ENCODE peak calls at places on chromosome 1, in seven cellular contexts. Z is heart left ventricle, G is gastrocnemius medialis, F is IMR-90, H is fibroblast of mammary gland, O is psoas muscle, U is fibroblast of pulmonary artery. C is an unnamed sample.

GRCh38 chr1:77424236-77424635 is 142.4 kb downstream of the AK5 start:
- DNase-seq in Z (no peak), G (no peak), F (peak; percentile 74), H (peak; percentile 64), O (no peak), U (peak; percentile 63), C (no peak)

GRCh38 chr1:98044766-98045165 is 123.9 kb upstream of the DPYD start:
- DNase-seq in Z (no peak), G (no peak), F (no peak), H (no peak), O (no peak), U (no peak), C (no peak)

GRCh38 chr1:77538956-77539509 is 143.4 kb downstream of the ZZZ3 start:
- DNase-seq in Z (peak; percentile 33), G (no peak), F (peak; percentile 93), H (peak; percentile 96), O (no peak), U (peak; percentile 79), C (peak; percentile 47)

GRCh38 chr1:173420330-173420806 is 56.8 kb upstream of the PRDX6 start:
- DNase-seq in Z (peak; percentile 44), G (peak; percentile 40), F (peak; percentile 83), H (peak; percentile 88), O (peak; percentile 56), U (peak; percentile 86), C (peak; percentile 69)

GRCh38 chr1:50332941-50333594 is 90.2 kb downstream of the DMRTA2 start:
- DNase-seq in Z (peak; percentile 66), G (no peak), F (peak; percentile 13), H (peak; percentile 43), O (peak; percentile 74), U (peak; percentile 45), C (peak; percentile 9)

GRCh38 chr1:111218947-111219346 is 8.6 kb upstream of the CHI3L2 start:
- DNase-seq in Z (no peak), G (no peak), F (no peak), H (no peak), O (no peak), U (no peak), C (no peak)

GRCh38 chr1:63775418-63776127 is 1.8 kb downstream of the ROR1 start:
- DNase-seq in Z (no peak), G (no peak), F (peak; percentile 17), H (peak; percentile 51), O (no peak), U (no peak), C (no peak)

GRCh38 chr1:118788372-118788955 is 199.7 kb downstream of the TBX15 start:
- DNase-seq in Z (peak; percentile 28), G (peak; percentile 31), F (no peak), H (peak; percentile 86), O (no peak), U (peak; percentile 8), C (peak; percentile 2)

GRCh38 chr1:41925712-41926111 is 7.0 kb upstream of the HIVEP3 start:
- DNase-seq in Z (no peak), G (no peak), F (peak; percentile 13), H (peak; percentile 22), O (no peak), U (peak; percentile 39), C (no peak)

GRCh38 chr1:222948079-222948478 is 133.2 kb downstream of the DISP1 start:
- DNase-seq in Z (no peak), G (no peak), F (peak; percentile 9), H (peak; percentile 18), O (no peak), U (no peak), C (no peak)

GRCh38 chr1:209045326-209046057 is 538.0 kb upstream of the CAMK1G start:
- DNase-seq in Z (no peak), G (no peak), F (no peak), H (no peak), O (no peak), U (no peak), C (no peak)

GRCh38 chr1:153638261-153638660 is 4.4 kb downstream of the CHTOP start:
- DNase-seq in Z (no peak), G (no peak), F (no peak), H (no peak), O (no peak), U (no peak), C (no peak)

GRCh38 chr1:153636312-153636711 is 2.4 kb downstream of the CHTOP start:
- DNase-seq in Z (no peak), G (peak; percentile 18), F (no peak), H (no peak), O (no peak), U (no peak), C (no peak)

GRCh38 chr1:153633747-153634665 is at the start of gene CHTOP:
- DNase-seq in Z (peak; percentile 98), G (peak; percentile 99), F (peak; percentile 99), H (peak; percentile 99), O (peak; percentile 98), U (peak; percentile 99), C (peak; percentile 98)

GRCh38 chr1:153633161-153633746 is 612 bp upstream of the CHTOP start:
- DNase-seq in Z (peak; percentile 82), G (no peak), F (no peak), H (no peak), O (no peak), U (no peak), C (no peak)

GRCh38 chr1:153635872-153636271 is 2.0 kb downstream of the CHTOP start:
- DNase-seq in Z (no peak), G (no peak), F (no peak), H (no peak), O (no peak), U (no peak), C (no peak)
- H3K4me3 ChIP-seq in Z (peak overlapping the region; percentile 94), G (peak overlapping the region; percentile 90), F (no peak overlapping the region), H (peak overlapping the region; percentile 99), O (peak overlapping the region; percentile 99), U (peak overlapping the region; percentile 100), C (peak overlapping the region; percentile 94)

DNA sequence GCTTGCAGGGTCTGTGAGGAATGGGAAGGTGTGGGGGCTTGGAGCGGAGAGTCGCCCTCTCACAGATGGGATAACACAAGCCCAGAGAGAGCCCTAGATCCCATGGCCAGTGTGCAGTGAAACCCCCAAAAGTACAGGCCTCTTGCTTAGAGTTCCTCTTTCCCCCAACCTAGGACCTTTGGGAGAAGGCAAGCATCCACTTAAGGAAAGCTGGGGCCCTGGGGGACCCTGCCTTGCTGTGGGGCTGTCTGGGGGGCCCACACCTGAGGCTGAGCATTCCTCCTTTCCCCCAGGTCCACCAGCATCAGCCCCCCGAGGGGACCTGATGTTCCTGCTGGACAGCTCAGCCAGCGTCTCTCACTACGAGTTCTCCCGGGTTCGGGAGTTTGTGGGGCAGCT is 1.1 kb downstream of the VWA1 start:
- DNase-seq in Z (no peak), G (no peak), F (no peak), H (no peak), O (no peak), U (no peak), C (no peak)
- H3K4me3 ChIP-seq in Z (peak overlapping the region; percentile 59), G (peak overlapping the region; percentile 50), F (no peak overlapping the region), H (no peak overlapping the region), O (peak overlapping the region; percentile 65), U (peak overlapping the region; percentile 52), C (no peak overlapping the region)

GRCh38 chr1:167520711-167521206 is 2.4 kb upstream of the CD247 start:
- DNase-seq in Z (no peak), G (no peak), F (no peak), H (no peak), O (no peak), U (no peak), C (no peak)

GRCh38 chr1:167516404-167517388 is 1.6 kb downstream of the CD247 start:
- DNase-seq in Z (no peak), G (no peak), F (no peak), H (no peak), O (no peak), U (no peak), C (no peak)

GRCh38 chr1:167517535-167518330 is 596 bp downstream of the CD247 start:
- DNase-seq in Z (no peak), G (no peak), F (no peak), H (no peak), O (no peak), U (no peak), C (no peak)

GRCh38 chr1:167515893-167516321 is 2.4 kb downstream of the CD247 start:
- DNase-seq in Z (no peak), G (no peak), F (no peak), H (no peak), O (no peak), U (no peak), C (no peak)

DNA sequence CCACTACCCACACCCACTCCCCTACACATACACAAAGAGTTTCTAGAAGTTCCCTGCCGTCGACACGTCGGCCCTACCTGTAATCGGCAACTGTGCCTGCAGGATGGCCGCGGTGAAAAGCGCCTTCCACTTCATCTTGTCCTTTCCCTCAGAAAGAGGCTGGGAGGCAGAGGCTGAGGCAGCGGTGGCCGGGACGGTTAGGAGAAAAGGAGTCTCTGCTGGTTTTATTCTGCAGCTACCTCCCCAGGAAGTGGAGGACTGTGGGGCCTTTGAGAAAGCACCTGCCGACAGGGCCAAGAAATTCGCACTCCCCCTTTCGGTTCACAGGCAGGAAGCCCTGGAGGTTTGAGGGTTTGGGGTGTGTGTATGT is at the start of gene CD247:
- DNase-seq in Z (no peak), G (no peak), F (no peak), H (no peak), O (no peak), U (no peak), C (no peak)
- H3K4me3 ChIP-seq in Z (no peak within 1 kb of the TSS), G (no peak within 1 kb of the TSS), F (no peak within 1 kb of the TSS), H (no peak within 1 kb of the TSS), O (no peak within 1 kb of the TSS), U (no peak within 1 kb of the TSS), C (no peak within 1 kb of the TSS)

GRCh38 chr1:199574949-199575348 is 452.6 kb upstream of the NR5A2 start:
- DNase-seq in Z (no peak), G (no peak), F (no peak), H (no peak), O (no peak), U (peak; percentile 2), C (no peak)
- H3K4me3 ChIP-seq in Z (no peak overlapping the region), G (no peak overlapping the region), F (no peak overlapping the region), H (no peak overlapping the region), O (no peak overlapping the region), U (no peak overlapping the region), C (no peak overlapping the region)

DNA sequence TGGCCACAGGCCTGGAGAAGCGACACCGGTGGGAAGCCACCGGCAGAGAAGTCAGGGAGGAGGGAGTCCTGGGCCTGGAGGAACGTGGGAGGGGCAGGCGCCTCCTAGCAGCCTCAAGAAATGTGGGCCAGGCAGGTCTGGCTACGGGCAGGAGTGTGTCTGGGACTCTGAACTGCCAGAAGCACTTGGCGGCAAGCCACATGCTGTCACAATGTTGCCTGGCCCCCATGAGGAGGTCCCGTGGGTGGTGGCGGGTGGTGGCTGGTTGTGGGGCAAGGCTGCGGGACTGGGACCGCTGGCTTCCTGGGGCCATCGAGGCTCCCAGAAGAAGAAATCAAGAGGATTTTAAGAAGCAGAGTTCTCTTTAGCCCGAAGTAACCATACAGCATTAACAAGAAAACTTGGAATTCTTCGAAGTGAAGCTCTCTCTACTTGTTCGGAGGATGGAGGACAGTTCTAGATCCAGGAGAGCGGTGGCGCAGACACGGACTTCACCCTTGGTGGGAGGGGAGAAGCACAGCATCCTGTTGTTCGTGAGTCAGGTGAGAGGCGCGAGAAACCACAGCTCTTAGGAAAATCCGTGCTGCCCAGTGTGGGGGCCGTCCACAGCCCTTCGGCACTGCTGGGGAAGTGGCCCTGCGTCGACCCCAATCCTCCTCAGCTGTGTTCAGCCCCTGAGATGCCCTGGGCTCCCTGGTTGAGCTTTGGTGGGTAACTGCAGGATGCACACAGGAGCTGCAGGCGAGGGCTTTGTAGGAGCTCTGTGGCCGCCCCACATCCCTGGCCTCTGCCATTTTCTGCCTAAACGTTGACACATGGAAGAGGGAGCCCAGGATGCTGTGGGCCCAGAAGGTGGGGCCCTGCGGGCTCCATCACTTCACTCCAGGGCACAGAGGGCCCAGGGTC is 12.4 kb downstream of the SKI start:
- DNase-seq in Z (peak; percentile 90), G (peak; percentile 82), F (peak; percentile 29), H (peak; percentile 36), O (peak; percentile 90), U (peak; percentile 67), C (no peak)
- H3K4me3 ChIP-seq in Z (no peak overlapping the region), G (no peak overlapping the region), F (no peak overlapping the region), H (no peak overlapping the region), O (no peak overlapping the region), U (no peak overlapping the region), C (no peak overlapping the region)

GRCh38 chr1:40709802-40710278 is 18.3 kb downstream of the NFYC start:
- DNase-seq in Z (no peak), G (no peak), F (no peak), H (no peak), O (no peak), U (no peak), C (no peak)
- H3K4me3 ChIP-seq in Z (peak overlapping the region; percentile 63), G (peak overlapping the region; percentile 62), F (peak overlapping the region; percentile 74), H (peak overlapping the region; percentile 82), O (peak overlapping the region; percentile 75), U (peak overlapping the region; percentile 69), C (peak overlapping the region; percentile 55)